ENCODE peak calls at places on chromosomes 1 and 21, in nine cellular contexts. M is testis, E is brain microvascular endothelial cell, P is transverse colon, V is GM06990, O is Panc1, S is fibroblast of pulmonary artery, T is breast epithelium, K is PC-3. Z is an unnamed sample.

GRCh38 chr1:12191242-12192032 is 24.6 kb downstream of the TNFRSF1B start:
- DNase-seq in M (no peak), E (no peak), P (no peak), V (no peak), O (no peak), S (no peak), T (no peak), K (no peak), Z (no peak)

GRCh38 chr1:113860891-113861290 is 10.6 kb downstream of the PTPN22 start:
- DNase-seq in M (no peak), E (peak), P (no peak), V (no peak), O (no peak), S (peak), T (no peak), K (peak), Z (peak)

GRCh38 chr1:154431586-154432373 is 26.6 kb downstream of the IL6R start:
- DNase-seq in M (no peak), E (peak), P (no peak), V (no peak), O (peak), S (peak), T (no peak), K (peak), Z (peak)

GRCh38 chr1:240399381-240399780 is 212.6 kb downstream of the GREM2 start:
- DNase-seq in M (no peak), E (peak), P (no peak), V (no peak), O (no peak), S (peak), T (no peak), K (peak), Z (peak)

GRCh38 chr1:205792946-205793673 is 17.8 kb upstream of the RAB29 start:
- DNase-seq in M (no peak), E (no peak), P (no peak), V (no peak), O (no peak), S (no peak), T (no peak), K (no peak), Z (no peak)

GRCh38 chr1:27416387-27417111 is 24.1 kb downstream of the GPR3 start:
- DNase-seq in M (peak), E (peak), P (peak), V (peak), O (no peak), S (peak), T (no peak), K (peak), Z (no peak)

GRCh38 chr1:40140211-40140709 is 20.9 kb upstream of the RLF start:
- DNase-seq in M (no peak), E (peak), P (no peak), V (no peak), O (no peak), S (no peak), T (no peak), K (peak), Z (no peak)

GRCh38 chr1:26697441-26697977 is 1.7 kb downstream of the ARID1A start:
- DNase-seq in M (peak), E (no peak), P (no peak), V (no peak), O (no peak), S (no peak), T (no peak), K (no peak), Z (no peak)

GRCh38 chr1:154974808-154975408 is 427 bp downstream of the CKS1B start:
- DNase-seq in M (peak), E (peak), P (peak), V (peak), O (peak), S (peak), T (peak), K (peak), Z (peak)

GRCh38 chr1:15684042-15684461 is at the start of gene PLEKHM2:
- DNase-seq in M (no peak), E (no peak), P (peak), V (peak), O (no peak), S (peak), T (no peak), K (peak), Z (no peak)

GRCh38 chr1:230309646-230310177 is 116.4 kb downstream of the PGBD5 start:
- DNase-seq in M (no peak), E (no peak), P (no peak), V (no peak), O (no peak), S (no peak), T (no peak), K (no peak), Z (no peak)

GRCh38 chr1:167119696-167120095 is 25.8 kb downstream of the STYXL2 start:
- DNase-seq in M (no peak), E (no peak), P (no peak), V (no peak), O (no peak), S (no peak), T (no peak), K (no peak), Z (no peak)

GRCh38 chr1:206717237-206717989 is 32.7 kb downstream of the MAPKAPK2 start:
- DNase-seq in M (no peak), E (no peak), P (peak), V (no peak), O (no peak), S (peak), T (no peak), K (no peak), Z (no peak)

GRCh38 chr1:241464985-241465384 is 54.6 kb downstream of the FH start:
- DNase-seq in M (no peak), E (no peak), P (no peak), V (no peak), O (no peak), S (no peak), T (no peak), K (no peak), Z (no peak)

GRCh38 chr1:12405325-12406217 is 175.7 kb downstream of the VPS13D start:
- DNase-seq in M (no peak), E (peak), P (peak), V (no peak), O (no peak), S (peak), T (no peak), K (no peak), Z (no peak)

GRCh38 chr21:19810779-19811178 is 1187.4 kb upstream of the NCAM2 start:
- DNase-seq in M (no peak), E (no peak), P (no peak), V (no peak), O (no peak), S (peak), T (no peak), K (no peak), Z (no peak)

GRCh38 chr1:219304227-219305226 is 130.8 kb downstream of the LYPLAL1 start:
- DNase-seq in M (no peak), E (peak), P (no peak), V (no peak), O (peak), S (peak), T (peak), K (peak), Z (no peak)

DNA sequence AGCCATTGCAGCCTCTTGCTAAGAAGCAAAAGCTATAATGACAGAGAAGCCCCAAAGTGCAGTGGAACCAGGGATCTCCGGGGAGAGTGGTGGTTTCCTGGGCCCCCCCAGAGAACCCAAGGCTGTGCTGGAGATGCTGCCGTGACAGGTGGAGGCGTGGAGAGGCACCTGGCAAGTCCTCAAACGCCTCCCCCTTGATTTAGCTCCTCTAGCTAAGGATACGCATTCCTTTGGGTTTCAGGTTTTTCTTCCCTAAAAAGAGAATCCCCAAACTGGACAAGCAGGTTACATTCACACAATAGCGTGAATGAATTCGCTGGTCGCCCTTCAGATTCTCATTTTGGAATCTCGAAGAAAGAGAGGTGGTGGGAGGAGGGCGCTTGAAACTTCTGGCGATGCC is 858 bp upstream of the ATP1A1 start:
- DNase-seq in M (no peak), E (no peak), P (no peak), V (no peak), O (no peak), S (no peak), T (no peak), K (peak), Z (no peak)
- H3K4me3 ChIP-seq in M (peak), E (peak), P (peak), V (peak), O (peak), S (peak), T (peak), K (peak), Z (peak)

GRCh38 chr1:21397813-21398188 is 42.1 kb upstream of the NBPF3 start:
- DNase-seq in M (peak), E (no peak), P (peak), V (peak), O (no peak), S (no peak), T (no peak), K (no peak), Z (no peak)
- H3K4me3 ChIP-seq in M (peak), E (no peak), P (no peak), V (no peak), O (no peak), S (no peak), T (no peak), K (no peak), Z (no peak)

GRCh38 chr1:25618433-25618808 is 1.8 kb downstream of the MAN1C1 start:
- DNase-seq in M (no peak), E (no peak), P (no peak), V (no peak), O (no peak), S (no peak), T (no peak), K (no peak), Z (no peak)

GRCh38 chr1:25620701-25621350 is 4.2 kb downstream of the MAN1C1 start:
- DNase-seq in M (no peak), E (no peak), P (no peak), V (no peak), O (no peak), S (no peak), T (no peak), K (no peak), Z (no peak)

GRCh38 chr1:25621876-25622275 is 5.3 kb downstream of the MAN1C1 start:
- DNase-seq in M (no peak), E (no peak), P (no peak), V (no peak), O (no peak), S (no peak), T (no peak), K (no peak), Z (no peak)

GRCh38 chr1:25619101-25619890 is 2.7 kb downstream of the MAN1C1 start:
- DNase-seq in M (peak), E (no peak), P (no peak), V (peak), O (no peak), S (peak), T (no peak), K (peak), Z (no peak)

DNA sequence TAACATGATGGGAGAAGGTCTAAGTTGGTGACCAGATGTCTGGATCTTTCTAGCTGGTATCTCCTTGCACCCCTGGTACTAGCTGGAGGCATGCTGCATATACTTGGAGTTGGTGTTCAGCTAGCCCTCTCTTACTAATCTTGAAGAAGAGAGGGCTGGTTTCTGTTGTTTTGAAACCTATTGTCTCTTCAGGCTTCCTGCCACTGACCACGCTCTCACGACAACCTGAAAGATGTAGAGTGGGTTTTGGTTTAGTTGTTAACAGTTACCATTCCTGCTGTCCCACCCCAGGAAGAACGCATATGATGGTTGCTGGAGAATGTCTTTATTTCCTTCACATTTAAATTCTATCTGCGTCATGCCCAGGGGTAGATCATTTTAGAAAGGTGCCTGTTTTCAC is 3.6 kb downstream of the MAN1C1 start:
- DNase-seq in M (no peak), E (no peak), P (no peak), V (no peak), O (no peak), S (no peak), T (no peak), K (no peak), Z (no peak)
- H3K4me3 ChIP-seq in M (no peak), E (no peak), P (no peak), V (no peak), O (no peak), S (no peak), T (no peak), K (no peak), Z (no peak)

DNA sequence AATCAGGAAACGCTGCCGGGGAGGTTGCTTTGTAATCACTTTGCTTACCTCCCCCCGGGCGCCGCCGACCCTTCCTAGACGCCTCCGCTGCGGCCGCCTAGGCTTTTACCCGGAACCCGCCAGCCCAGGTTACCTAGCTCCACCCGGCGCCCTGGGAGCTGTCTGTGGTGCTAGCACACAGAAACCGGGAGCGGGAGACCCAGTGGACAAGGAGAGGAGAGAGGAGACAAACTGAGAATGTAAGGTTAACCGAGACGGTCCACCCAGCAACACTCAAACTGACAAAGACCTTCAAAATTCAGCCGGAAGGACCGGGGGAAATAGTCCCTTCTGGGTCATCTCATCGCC is 9.8 kb downstream of the BARHL2 start:
- DNase-seq in M (peak), E (no peak), P (peak), V (no peak), O (no peak), S (peak), T (peak), K (peak), Z (no peak)
- H3K4me3 ChIP-seq in M (peak), E (no peak), P (peak), V (no peak), O (no peak), S (no peak), T (peak), K (no peak), Z (no peak)

GRCh38 chr1:211332036-211332616 is 5.5 kb downstream of the TRAF5 start:
- DNase-seq in M (no peak), E (no peak), P (no peak), V (no peak), O (no peak), S (no peak), T (no peak), K (no peak), Z (no peak)

GRCh38 chr1:211334986-211335385 is 8.4 kb downstream of the TRAF5 start:
- DNase-seq in M (no peak), E (no peak), P (no peak), V (no peak), O (no peak), S (no peak), T (no peak), K (peak), Z (no peak)

GRCh38 chr1:211331011-211331709 is 4.5 kb downstream of the TRAF5 start:
- DNase-seq in M (no peak), E (no peak), P (no peak), V (no peak), O (no peak), S (no peak), T (no peak), K (peak), Z (no peak)

GRCh38 chr1:211333906-211334305 is 7.3 kb downstream of the TRAF5 start:
- DNase-seq in M (no peak), E (no peak), P (no peak), V (no peak), O (no peak), S (no peak), T (no peak), K (no peak), Z (no peak)

GRCh38 chr1:211332839-211333238 is 6.2 kb downstream of the TRAF5 start:
- DNase-seq in M (no peak), E (no peak), P (no peak), V (no peak), O (no peak), S (no peak), T (no peak), K (no peak), Z (no peak)
- H3K4me3 ChIP-seq in M (no peak), E (no peak), P (no peak), V (no peak), O (no peak), S (no peak), T (no peak), K (no peak), Z (no peak)

DNA sequence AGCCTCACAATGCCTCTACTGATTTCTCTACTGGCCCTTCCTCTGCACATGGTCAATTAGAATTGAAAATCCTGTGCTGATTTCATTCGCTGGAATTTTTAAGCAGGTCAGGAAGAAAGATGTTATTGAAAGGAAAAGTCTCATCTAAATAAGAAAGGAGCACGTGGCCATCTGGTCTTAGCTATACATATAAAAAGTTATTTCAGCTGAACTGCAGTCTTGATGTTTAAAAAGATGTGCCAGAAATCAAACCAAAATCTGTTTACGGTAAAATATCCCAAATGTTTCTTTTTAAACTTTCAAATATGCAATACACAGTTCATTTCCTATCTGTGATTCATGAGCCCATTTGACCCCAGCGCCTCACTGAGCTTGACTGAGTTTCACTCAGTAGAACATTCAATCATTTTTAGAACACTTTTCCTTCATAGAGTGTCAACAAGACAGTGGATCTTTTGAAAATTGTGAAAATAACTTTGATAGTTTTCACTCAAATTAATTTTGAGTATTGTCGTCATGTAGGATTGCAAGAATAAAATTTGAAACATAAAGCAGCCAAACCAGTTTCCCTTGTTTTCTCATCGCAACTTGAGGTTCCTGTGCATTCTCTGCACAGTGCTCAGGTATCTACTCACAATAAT is 293.6 kb downstream of the PTPRC start:
- DNase-seq in M (no peak), E (no peak), P (no peak), V (no peak), O (no peak), S (no peak), T (no peak), K (peak), Z (no peak)
- H3K4me3 ChIP-seq in M (no peak), E (peak), P (no peak), V (no peak), O (peak), S (peak), T (no peak), K (peak), Z (peak)

GRCh38 chr1:9143250-9143649 is 14.3 kb upstream of the GPR157 start:
- DNase-seq in M (no peak), E (no peak), P (no peak), V (no peak), O (no peak), S (peak), T (no peak), K (no peak), Z (peak)
- H3K4me3 ChIP-seq in M (no peak), E (no peak), P (no peak), V (no peak), O (no peak), S (no peak), T (no peak), K (no peak), Z (no peak)